ENCODE peak calls at places on chromosome 16, in nine cellular contexts. One of them, this sample, is unnamed. For H3K9me3, the result is how much of the 10 kb centered on the place peaks cover.

GRCh38 chr16:49085689-49086088 is 195.9 kb downstream of the CBLN1 start:
- DNase-seq in stomach: no peak
- DNase-seq in sigmoid colon: no peak
- DNase-seq in upper lobe of left lung: no peak
- DNase-seq in A549: no peak
- DNase-seq in transverse colon: no peak
- DNase-seq in K562: no peak
- DNase-seq in HepG2: no peak
- DNase-seq in tibial nerve: no peak
- DNase-seq in this sample: no peak

GRCh38 chr16:79658301-79659001 is 57.9 kb upstream of the MAF start:
- DNase-seq in stomach: peak
- DNase-seq in sigmoid colon: no peak
- DNase-seq in upper lobe of left lung: peak
- DNase-seq in A549: peak
- DNase-seq in transverse colon: no peak
- DNase-seq in K562: peak
- DNase-seq in HepG2: peak
- DNase-seq in tibial nerve: no peak
- DNase-seq in this sample: peak

GRCh38 chr16:64809876-64810629 is 311.8 kb downstream of the CDH11 start:
- DNase-seq in stomach: no peak
- DNase-seq in sigmoid colon: no peak
- DNase-seq in upper lobe of left lung: no peak
- DNase-seq in A549: no peak
- DNase-seq in transverse colon: no peak
- DNase-seq in K562: no peak
- DNase-seq in HepG2: no peak
- DNase-seq in tibial nerve: no peak
- DNase-seq in this sample: no peak

GRCh38 chr16:71351558-71351901 is 7.0 kb upstream of the CALB2 start:
- DNase-seq in stomach: no peak
- DNase-seq in sigmoid colon: no peak
- DNase-seq in upper lobe of left lung: peak
- DNase-seq in A549: no peak
- DNase-seq in transverse colon: no peak
- DNase-seq in K562: no peak
- DNase-seq in HepG2: no peak
- DNase-seq in tibial nerve: no peak
- DNase-seq in this sample: no peak

GRCh38 chr16:14608111-14608566 is 21.9 kb downstream of the PARN start:
- DNase-seq in stomach: no peak
- DNase-seq in sigmoid colon: no peak
- DNase-seq in upper lobe of left lung: no peak
- DNase-seq in A549: no peak
- DNase-seq in transverse colon: no peak
- DNase-seq in K562: no peak
- DNase-seq in HepG2: no peak
- DNase-seq in tibial nerve: no peak
- DNase-seq in this sample: no peak

GRCh38 chr16:65781363-65781762 is 585.1 kb upstream of the CDH5 start:
- DNase-seq in stomach: no peak
- DNase-seq in sigmoid colon: no peak
- DNase-seq in upper lobe of left lung: no peak
- DNase-seq in A549: no peak
- DNase-seq in transverse colon: no peak
- DNase-seq in K562: peak
- DNase-seq in HepG2: no peak
- DNase-seq in tibial nerve: no peak
- DNase-seq in this sample: no peak

GRCh38 chr16:865026-865425 is 64.5 kb upstream of the GNG13 start:
- DNase-seq in stomach: no peak
- DNase-seq in sigmoid colon: no peak
- DNase-seq in upper lobe of left lung: no peak
- DNase-seq in A549: no peak
- DNase-seq in transverse colon: no peak
- DNase-seq in K562: no peak
- DNase-seq in HepG2: no peak
- DNase-seq in tibial nerve: no peak
- DNase-seq in this sample: no peak

GRCh38 chr16:82331974-82332750 is 162.1 kb upstream of the MPHOSPH6 start:
- DNase-seq in stomach: peak
- DNase-seq in sigmoid colon: no peak
- DNase-seq in upper lobe of left lung: no peak
- DNase-seq in A549: no peak
- DNase-seq in transverse colon: no peak
- DNase-seq in K562: no peak
- DNase-seq in HepG2: peak
- DNase-seq in tibial nerve: no peak
- DNase-seq in this sample: no peak

GRCh38 chr16:69057400-69058378 is 47.8 kb upstream of the HAS3 start:
- DNase-seq in stomach: no peak
- DNase-seq in sigmoid colon: peak
- DNase-seq in upper lobe of left lung: no peak
- DNase-seq in A549: peak
- DNase-seq in transverse colon: no peak
- DNase-seq in K562: no peak
- DNase-seq in HepG2: no peak
- DNase-seq in tibial nerve: no peak
- DNase-seq in this sample: no peak

GRCh38 chr16:66618588-66618987 is 14.1 kb downstream of the CMTM3 start:
- DNase-seq in stomach: no peak
- DNase-seq in sigmoid colon: no peak
- DNase-seq in upper lobe of left lung: no peak
- DNase-seq in A549: peak
- DNase-seq in transverse colon: no peak
- DNase-seq in K562: peak
- DNase-seq in HepG2: no peak
- DNase-seq in tibial nerve: no peak
- DNase-seq in this sample: no peak

GRCh38 chr16:87542531-87543102 is 49.8 kb upstream of the ZCCHC14 start:
- DNase-seq in stomach: no peak
- DNase-seq in sigmoid colon: no peak
- DNase-seq in upper lobe of left lung: no peak
- DNase-seq in A549: no peak
- DNase-seq in transverse colon: no peak
- DNase-seq in K562: no peak
- DNase-seq in HepG2: peak
- DNase-seq in tibial nerve: no peak
- DNase-seq in this sample: no peak

GRCh38 chr16:1745181-1745899 is 26.0 kb downstream of the NME3 start:
- DNase-seq in stomach: no peak
- DNase-seq in sigmoid colon: no peak
- DNase-seq in upper lobe of left lung: peak
- DNase-seq in A549: no peak
- DNase-seq in transverse colon: no peak
- DNase-seq in K562: no peak
- DNase-seq in HepG2: no peak
- DNase-seq in tibial nerve: no peak
- DNase-seq in this sample: no peak

GRCh38 chr16:1613728-1614225 is 1.6 kb downstream of the CRAMP1 start:
- DNase-seq in stomach: peak
- DNase-seq in sigmoid colon: no peak
- DNase-seq in upper lobe of left lung: peak
- DNase-seq in A549: no peak
- DNase-seq in transverse colon: peak
- DNase-seq in K562: peak
- DNase-seq in HepG2: no peak
- DNase-seq in tibial nerve: no peak
- DNase-seq in this sample: peak

GRCh38 chr16:21116148-21116693 is 34.4 kb downstream of the DNAH3 start:
- DNase-seq in stomach: no peak
- DNase-seq in sigmoid colon: no peak
- DNase-seq in upper lobe of left lung: no peak
- DNase-seq in A549: no peak
- DNase-seq in transverse colon: no peak
- DNase-seq in K562: peak
- DNase-seq in HepG2: peak
- DNase-seq in tibial nerve: no peak
- DNase-seq in this sample: no peak

GRCh38 chr16:28139530-28139929 is 72.2 kb downstream of the XPO6 start:
- DNase-seq in stomach: no peak
- DNase-seq in sigmoid colon: no peak
- DNase-seq in upper lobe of left lung: no peak
- DNase-seq in A549: no peak
- DNase-seq in transverse colon: no peak
- DNase-seq in K562: no peak
- DNase-seq in HepG2: no peak
- DNase-seq in tibial nerve: no peak
- DNase-seq in this sample: no peak

DNA sequence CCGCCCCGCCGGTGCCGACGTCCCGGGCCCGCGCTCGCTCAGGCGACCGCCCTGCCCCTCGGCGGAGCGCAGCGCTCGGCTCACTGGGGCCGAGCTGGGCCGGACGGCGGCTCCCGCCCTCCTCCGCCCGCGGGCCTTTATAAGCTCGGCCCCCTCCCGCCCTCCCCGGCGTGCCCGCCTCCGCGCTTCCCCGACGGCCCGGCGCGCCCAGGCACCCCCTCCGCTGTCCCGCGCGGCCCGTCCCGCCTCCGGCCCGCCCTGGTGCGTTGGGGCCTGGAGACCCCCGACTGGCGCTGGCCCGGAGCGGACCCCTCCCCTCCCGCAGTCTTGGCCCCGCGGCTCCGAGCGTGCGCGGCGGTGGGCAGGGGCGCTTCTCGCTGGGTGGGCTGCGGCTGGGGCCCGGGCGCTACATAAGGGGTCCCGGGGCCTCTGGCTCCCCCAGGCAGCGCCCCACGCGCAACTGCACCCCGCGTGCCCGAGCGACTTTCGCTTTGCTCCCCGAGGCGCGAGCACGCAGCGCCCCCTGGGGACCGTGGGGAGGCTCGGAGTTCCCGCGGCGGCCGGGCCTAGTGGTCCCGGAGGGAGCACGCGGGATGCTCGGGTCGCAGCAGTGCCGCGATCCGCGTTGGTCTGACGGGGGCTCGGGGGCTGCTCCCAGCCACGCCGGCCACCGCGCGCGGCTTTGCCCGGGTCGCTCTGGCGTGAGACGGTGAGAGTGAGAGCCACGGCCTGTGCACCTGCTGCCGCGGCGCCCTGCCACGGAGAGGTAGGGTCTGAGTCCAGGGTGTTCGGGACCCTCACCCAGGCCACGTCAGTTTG is at the start of gene PIEZO1:
- DNase-seq in stomach: peak
- DNase-seq in sigmoid colon: peak
- DNase-seq in upper lobe of left lung: peak
- DNase-seq in A549: peak
- DNase-seq in transverse colon: peak
- DNase-seq in K562: peak
- DNase-seq in HepG2: no peak
- DNase-seq in tibial nerve: peak
- DNase-seq in this sample: peak
- TF ChIP-seq POLR2A in stomach: no peak
- TF ChIP-seq POLR2A in sigmoid colon: no peak
- TF ChIP-seq POLR2A in upper lobe of left lung: peak
- TF ChIP-seq POLR2A in A549: peak
- TF ChIP-seq POLR2A in transverse colon: peak
- TF ChIP-seq POLR2A in K562: no peak
- TF ChIP-seq POLR2A in HepG2: peak
- TF ChIP-seq POLR2A in tibial nerve: peak
- TF ChIP-seq POLR2A in this sample: no peak

GRCh38 chr16:85949787-85950186 is 50.8 kb downstream of the IRF8 start:
- DNase-seq in stomach: no peak
- DNase-seq in sigmoid colon: no peak
- DNase-seq in upper lobe of left lung: no peak
- DNase-seq in A549: no peak
- DNase-seq in transverse colon: no peak
- DNase-seq in K562: no peak
- DNase-seq in HepG2: no peak
- DNase-seq in tibial nerve: no peak
- DNase-seq in this sample: no peak
- TF ChIP-seq EP300 in stomach: no peak
- TF ChIP-seq EP300 in sigmoid colon: no peak
- TF ChIP-seq EP300 in upper lobe of left lung: no peak
- TF ChIP-seq EP300 in A549: no peak
- TF ChIP-seq EP300 in transverse colon: no peak
- TF ChIP-seq EP300 in K562: no peak
- TF ChIP-seq EP300 in HepG2: no peak
- TF ChIP-seq EP300 in tibial nerve: no peak
- TF ChIP-seq EP300 in this sample: no peak

DNA sequence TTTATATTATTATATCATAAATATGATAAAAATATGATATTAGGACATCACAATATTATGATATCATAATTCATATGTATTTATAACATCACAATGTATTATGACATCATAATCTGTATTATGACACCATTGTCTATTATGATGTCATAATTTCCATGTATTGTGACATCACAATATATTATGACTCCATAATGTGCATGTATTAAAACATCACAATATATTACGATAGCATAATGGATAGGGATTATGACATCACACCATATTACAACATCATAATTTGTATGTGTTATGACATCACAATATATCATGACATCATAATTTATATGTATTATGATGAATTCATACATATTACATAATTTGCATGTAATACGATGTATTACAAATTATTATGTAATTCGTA is 1755.9 kb downstream of the TP53TG3F start:
- DNase-seq in stomach: no peak
- DNase-seq in sigmoid colon: no peak
- DNase-seq in upper lobe of left lung: no peak
- DNase-seq in A549: no peak
- DNase-seq in transverse colon: no peak
- DNase-seq in K562: no peak
- DNase-seq in HepG2: no peak
- DNase-seq in tibial nerve: no peak
- DNase-seq in this sample: no peak
- H3K9me3 ChIP-seq in stomach: under half
- H3K9me3 ChIP-seq in sigmoid colon: under half
- H3K9me3 ChIP-seq in upper lobe of left lung: under half
- H3K9me3 ChIP-seq in A549: under half
- H3K9me3 ChIP-seq in transverse colon: under half
- H3K9me3 ChIP-seq in K562: under half
- H3K9me3 ChIP-seq in HepG2: half or more
- H3K9me3 ChIP-seq in tibial nerve: under half
- H3K9me3 ChIP-seq in this sample: under half

DNA sequence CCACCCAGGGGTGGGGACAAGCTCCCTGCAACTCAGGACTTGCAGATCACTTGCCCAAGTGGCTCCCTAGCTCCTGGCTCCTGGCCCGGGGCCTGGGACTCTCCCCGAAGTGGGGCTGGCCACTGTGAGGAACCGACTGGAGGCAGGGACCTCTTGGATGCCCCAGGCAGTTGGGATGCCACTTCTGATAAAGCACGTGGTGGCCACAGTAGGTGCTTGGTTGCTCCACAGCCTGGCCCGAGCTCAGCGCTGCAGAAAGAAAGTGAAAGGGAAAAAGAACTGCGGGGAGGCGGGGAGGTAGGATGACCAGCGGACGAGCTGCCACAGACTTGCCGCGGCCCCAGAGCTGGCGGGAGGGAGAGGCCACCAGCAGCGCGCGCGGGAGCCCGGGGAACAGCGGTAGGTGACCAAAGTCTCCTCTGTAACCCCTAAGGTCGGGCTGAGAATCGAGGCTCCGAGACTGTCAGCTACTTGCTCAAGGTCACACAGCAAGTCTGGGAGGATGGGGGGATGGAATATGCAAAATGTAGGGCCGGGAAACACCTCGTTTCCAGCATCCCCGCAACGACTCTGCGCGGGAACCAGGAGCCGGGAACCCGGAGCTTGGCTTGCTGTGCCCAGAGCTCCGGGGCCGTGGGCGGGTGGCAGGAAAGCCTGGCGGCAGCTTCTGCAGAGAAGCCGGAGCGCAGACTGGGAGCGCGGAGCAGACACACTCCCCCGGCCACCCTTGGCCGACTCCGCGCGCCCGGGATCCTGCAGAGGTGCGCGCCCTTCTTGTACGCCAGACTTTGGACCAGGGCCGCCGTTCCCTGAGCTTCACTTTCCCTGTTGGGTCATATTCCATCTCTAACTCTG is 1.9 kb downstream of the CIITA start:
- DNase-seq in stomach: peak
- DNase-seq in sigmoid colon: peak
- DNase-seq in upper lobe of left lung: peak
- DNase-seq in A549: no peak
- DNase-seq in transverse colon: peak
- DNase-seq in K562: no peak
- DNase-seq in HepG2: no peak
- DNase-seq in tibial nerve: no peak
- DNase-seq in this sample: peak
- TF ChIP-seq POLR2A in stomach: no peak
- TF ChIP-seq POLR2A in sigmoid colon: no peak
- TF ChIP-seq POLR2A in upper lobe of left lung: peak
- TF ChIP-seq POLR2A in A549: no peak
- TF ChIP-seq POLR2A in transverse colon: no peak
- TF ChIP-seq POLR2A in K562: no peak
- TF ChIP-seq POLR2A in HepG2: no peak
- TF ChIP-seq POLR2A in tibial nerve: no peak
- TF ChIP-seq POLR2A in this sample: no peak